ENCODE peak calls at places on chromosomes 6 and 20, in nine cellular contexts. W is LHCN-M2; U is left lung; K is iPS-NIHi11; B is posterior vena cava; G is stimulated activated CD4-positive, alpha-beta T cell treated with anti-CD3 and anti-CD28 coated beads, Interleukin-4, amount 100 ng/mL, for 24 hours; N is hypothalamus; D is AG09319; J is occipital lobe. X is an unnamed sample.

GRCh38 chr20:13995086-13995665 is at the start of gene MACROD2:
- DNase-seq in W (peak), U (peak), K (peak), B (peak), G (peak), N (peak), D (peak), J (peak), X (peak)

GRCh38 chr6:150685860-150686259 is 86.2 kb downstream of the PLEKHG1 start:
- DNase-seq in W (peak), U (peak), K (peak), B (no peak), G (peak), N (no peak), D (no peak), J (no peak), X (no peak)

GRCh38 chr20:25000268-25000801 is 7.8 kb upstream of the APMAP start:
- DNase-seq in W (peak), U (peak), K (no peak), B (peak), G (no peak), N (no peak), D (peak), J (no peak), X (no peak)

GRCh38 chr20:33732166-33732970 is 572 bp downstream of the ZNF341 start:
- DNase-seq in W (no peak), U (peak), K (peak), B (peak), G (peak), N (peak), D (no peak), J (peak), X (peak)

GRCh38 chr6:154001494-154002285 is 37.4 kb upstream of the OPRM1 start:
- DNase-seq in W (no peak), U (no peak), K (no peak), B (peak), G (no peak), N (no peak), D (no peak), J (no peak), X (no peak)

GRCh38 chr6:135176464-135176863 is 4.6 kb upstream of the MYB start:
- DNase-seq in W (no peak), U (no peak), K (no peak), B (no peak), G (no peak), N (no peak), D (no peak), J (no peak), X (no peak)

GRCh38 chr6:15355683-15356099 is 109.8 kb downstream of the JARID2 start:
- DNase-seq in W (no peak), U (no peak), K (no peak), B (no peak), G (no peak), N (no peak), D (no peak), J (no peak), X (no peak)

GRCh38 chr6:45663181-45664180 is 285.7 kb upstream of the SUPT3H start:
- DNase-seq in W (no peak), U (no peak), K (peak), B (peak), G (peak), N (peak), D (no peak), J (peak), X (peak)